ENCODE peak calls at places on chromosomes 13 and 19, in seven cellular contexts. M is HCT116, L is SK-N-SH, O is H1, C is K562, W is GM12878, B is HepG2. H is an unnamed sample.

GRCh38 chr19:1836458-1837221 is 11.6 kb downstream of the REXO1 start:
- DNase-seq in L (peak), C (peak), B (no peak), M (no peak), W (no peak), O (no peak), H (no peak)

GRCh38 chr19:1757468-1758230 is 4.3 kb downstream of the ONECUT3 start:
- DNase-seq in O (no peak), L (no peak), B (no peak), C (peak), W (no peak), M (no peak), H (no peak)

GRCh38 chr19:12365094-12365371 is 450 bp downstream of the ZNF442 start:
- DNase-seq in M (no peak), B (no peak), O (no peak), L (peak), C (no peak), W (no peak), H (peak)

GRCh38 chr19:9498183-9498902 is at the start of gene ZNF560:
- DNase-seq in M (no peak), O (no peak), W (no peak), L (peak), B (no peak), C (peak), H (no peak)

GRCh38 chr13:112774829-112775565 is 85.2 kb downstream of the ATP11A start:
- DNase-seq in L (no peak), O (no peak), B (no peak), M (no peak), C (no peak), W (no peak), H (no peak)

GRCh38 chr19:14056069-14056666 is 5.7 kb downstream of the PALM3 start:
- DNase-seq in O (no peak), B (no peak), L (no peak), W (no peak), C (no peak), M (no peak), H (no peak)

GRCh38 chr19:15829277-15829770 is 13.9 kb upstream of the OR10H1 start:
- DNase-seq in W (no peak), C (peak), O (no peak), B (no peak), M (no peak), L (no peak), H (no peak)

GRCh38 chr19:38658462-38659306 is 11.2 kb downstream of the ACTN4 start:
- DNase-seq in L (no peak), W (no peak), O (no peak), M (peak), B (peak), C (no peak), H (peak)

GRCh38 chr19:43331435-43332010 is 22.0 kb upstream of the CD177 start:
- DNase-seq in O (no peak), W (no peak), M (no peak), C (no peak), B (no peak), L (no peak), H (no peak)

GRCh38 chr13:99484405-99484981 is 16.8 kb upstream of the TM9SF2 start:
- DNase-seq in O (no peak), L (no peak), B (no peak), W (no peak), M (no peak), C (no peak), H (no peak)

GRCh38 chr19:40175820-40176219 is 15.4 kb upstream of the MAP3K10 start:
- DNase-seq in W (no peak), O (no peak), B (no peak), C (no peak), M (no peak), L (no peak), H (no peak)

GRCh38 chr13:68030152-68030809 is 800.1 kb upstream of the PCDH9 start:
- DNase-seq in M (no peak), O (no peak), W (peak), L (no peak), B (no peak), C (no peak), H (no peak)

GRCh38 chr19:30999726-31000125 is 349.5 kb downstream of the TSHZ3 start:
- DNase-seq in W (no peak), L (no peak), B (no peak), M (no peak), C (no peak), O (no peak), H (no peak)

GRCh38 chr13:21435710-21436151 is 23.4 kb downstream of the ZDHHC20 start:
- DNase-seq in B (peak), M (peak), O (no peak), C (peak), L (no peak), W (peak), H (peak)

DNA sequence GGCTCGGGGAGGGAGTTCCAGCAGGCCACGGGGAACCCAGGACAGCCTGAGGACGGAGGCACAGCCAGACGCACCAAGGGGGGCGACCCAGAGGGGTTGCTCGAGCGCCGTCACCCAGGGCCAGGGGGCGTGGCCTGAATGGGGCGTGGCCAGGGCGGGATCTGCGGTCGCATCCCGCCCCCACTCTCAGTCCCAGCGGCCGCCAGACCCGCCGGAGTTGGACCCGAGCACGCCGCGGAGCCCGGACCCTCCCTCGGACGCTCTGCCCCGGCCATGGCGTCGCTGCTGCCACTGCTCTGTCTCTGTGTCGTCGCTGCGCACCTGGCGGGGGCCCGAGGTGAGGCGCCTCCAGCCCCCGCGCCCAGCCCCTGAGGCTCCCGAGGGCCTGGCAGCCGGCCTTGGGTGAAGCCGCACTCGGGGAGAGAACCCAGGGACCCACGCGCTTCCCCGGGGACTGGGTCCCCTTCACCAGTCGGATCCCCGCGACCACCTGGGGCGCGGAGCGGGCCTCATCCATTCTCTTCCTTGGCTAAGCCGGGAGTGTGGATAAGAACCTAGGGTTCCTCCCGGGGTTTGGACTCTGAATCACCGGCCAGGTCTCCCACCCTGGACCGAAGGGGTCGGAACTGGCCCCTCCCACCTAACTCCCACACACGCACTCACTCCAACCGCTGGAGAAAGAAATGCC is at the start of gene CILP2:
- DNase-seq in L (peak), W (no peak), C (no peak), B (no peak), M (no peak), O (no peak), H (no peak)
- TF ChIP-seq JUND in L (no peak), W (no peak), C (no peak), B (no peak), M (no peak), O (no peak), H (no peak)

GRCh38 chr13:48505597-48506091 is 27.2 kb downstream of the RCBTB2 start:
- DNase-seq in L (no peak), M (no peak), B (no peak), C (no peak), O (no peak), W (peak), H (no peak)
- TF ChIP-seq JUND in L (no peak), M (no peak), B (no peak), C (no peak), O (no peak), W (no peak), H (no peak)

GRCh38 chr19:3176715-3177501 is 1.7 kb upstream of the S1PR4 start:
- DNase-seq in L (no peak), O (no peak), M (peak), B (no peak), W (no peak), C (peak), H (no peak)

GRCh38 chr19:3167533-3168272 is 10.9 kb upstream of the S1PR4 start:
- DNase-seq in B (no peak), W (no peak), M (no peak), O (no peak), L (no peak), C (no peak), H (no peak)

GRCh38 chr19:3175761-3176714 is 2.5 kb upstream of the S1PR4 start:
- DNase-seq in W (peak), O (no peak), B (no peak), L (no peak), C (no peak), M (peak), H (no peak)

DNA sequence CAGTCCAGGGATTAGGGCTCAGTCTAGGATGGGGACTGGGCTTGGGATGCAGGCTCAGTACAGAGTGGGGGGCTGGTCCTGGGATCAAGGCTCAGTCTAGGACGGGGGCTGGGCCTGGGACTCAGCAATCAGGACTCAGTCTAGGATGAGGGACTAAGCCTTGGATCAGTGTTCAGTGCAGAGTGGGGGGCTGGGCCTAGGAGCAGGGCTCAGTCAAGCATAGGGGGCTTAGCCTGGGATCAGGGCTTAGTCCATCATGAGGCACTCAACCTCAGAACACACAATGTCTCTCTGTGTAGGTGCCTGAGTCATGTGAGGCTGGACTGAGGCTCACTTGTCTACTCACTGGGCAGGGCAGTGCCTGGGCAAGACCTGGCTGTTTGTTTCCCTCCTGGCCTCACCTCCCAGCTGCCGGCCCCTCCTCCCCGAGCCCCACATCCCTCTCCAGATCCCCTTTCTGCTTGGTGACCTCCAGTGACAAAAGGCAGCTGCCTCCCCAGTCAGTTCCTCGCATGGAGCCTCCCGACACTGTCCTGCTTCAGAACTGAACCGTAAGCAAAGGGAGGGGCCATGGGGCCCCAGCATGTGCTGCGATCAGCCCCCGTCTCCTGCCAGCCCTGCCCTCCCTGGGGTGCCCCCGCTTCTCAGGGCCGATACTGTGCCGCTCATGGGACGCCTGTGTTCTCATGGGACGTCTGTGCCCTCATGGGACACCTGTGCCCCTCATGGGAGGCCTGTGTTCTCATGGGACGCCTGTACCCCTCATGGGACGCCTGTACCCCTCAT is 6.5 kb upstream of the S1PR4 start:
- DNase-seq in M (no peak), O (no peak), W (no peak), B (peak), L (no peak), C (no peak), H (no peak)
- TF ChIP-seq JUND in M (no peak), O (no peak), W (no peak), B (no peak), L (no peak), C (no peak), H (no peak)

GRCh38 chr13:25733696-25734435 is 317.9 kb downstream of the SHISA2 start:
- DNase-seq in M (no peak), B (no peak), W (no peak), L (no peak), O (no peak), C (no peak), H (peak)

GRCh38 chr13:25733061-25733491 is 318.7 kb downstream of the SHISA2 start:
- DNase-seq in M (no peak), L (no peak), W (no peak), O (no peak), C (no peak), B (no peak), H (no peak)

GRCh38 chr13:25731511-25731910 is 320.3 kb downstream of the SHISA2 start:
- DNase-seq in L (no peak), O (no peak), M (no peak), W (no peak), B (no peak), C (no peak), H (no peak)

GRCh38 chr13:25731037-25731436 is 320.8 kb downstream of the SHISA2 start:
- DNase-seq in W (no peak), B (no peak), M (no peak), L (no peak), O (no peak), C (no peak), H (no peak)

GRCh38 chr13:25732146-25732865 is 319.5 kb downstream of the SHISA2 start:
- DNase-seq in M (no peak), O (no peak), B (no peak), C (no peak), W (no peak), L (no peak), H (no peak)
- TF ChIP-seq JUND in M (no peak), O (no peak), B (no peak), C (no peak), W (no peak), L (no peak), H (no peak)

DNA sequence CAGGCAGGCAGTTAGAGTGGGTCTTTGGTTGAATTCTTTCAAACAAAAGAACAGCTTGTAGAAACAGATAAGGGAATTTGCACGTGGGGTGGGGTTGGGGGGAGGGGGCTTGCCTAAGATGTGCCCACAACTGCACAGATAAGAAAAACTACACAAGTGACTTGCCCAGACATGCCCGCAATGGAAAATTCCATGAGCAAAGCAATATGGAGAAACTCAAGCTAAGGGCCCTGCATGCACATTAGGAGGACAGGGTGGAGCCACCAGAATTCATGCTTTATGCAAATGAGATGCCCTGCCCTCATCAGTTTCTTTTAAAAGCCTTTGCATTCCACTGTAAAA is 755.6 kb upstream of the MIR17HG start:
- DNase-seq in O (no peak), B (peak), C (no peak), M (no peak), L (no peak), W (no peak), H (no peak)
- TF ChIP-seq JUND in O (no peak), B (no peak), C (no peak), M (no peak), L (no peak), W (no peak), H (no peak)

GRCh38 chr19:33535176-33535575 is 13.6 kb upstream of the PEPD start:
- DNase-seq in M (no peak), L (no peak), C (no peak), O (no peak), W (no peak), B (no peak), H (no peak)
- TF ChIP-seq JUND in M (no peak), L (no peak), C (no peak), O (no peak), W (no peak), B (no peak), H (no peak)

DNA sequence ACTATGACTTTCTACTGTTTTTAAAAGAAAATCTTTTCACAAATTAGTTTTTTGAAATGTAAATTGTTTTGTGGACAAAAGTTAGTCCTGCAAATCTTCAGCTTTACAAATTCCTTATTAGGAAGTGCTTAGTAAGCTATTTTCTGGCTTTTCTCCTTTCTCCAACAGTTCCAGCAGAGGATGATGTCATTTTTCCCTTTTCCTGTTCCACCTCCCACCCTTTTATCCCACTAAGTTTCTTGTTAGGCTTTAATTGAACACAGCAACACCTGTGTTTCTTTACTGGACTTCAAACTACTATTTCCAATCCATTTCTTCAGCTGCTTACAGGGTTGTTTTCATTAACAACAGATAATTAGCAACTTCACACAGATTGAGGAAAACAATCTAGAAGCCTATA is 389.2 kb downstream of the NDFIP2 start:
- DNase-seq in M (no peak), O (no peak), L (no peak), B (no peak), C (no peak), W (no peak), H (no peak)
- TF ChIP-seq JUND in M (no peak), O (peak), L (no peak), B (no peak), C (no peak), W (no peak), H (no peak)

GRCh38 chr13:87889241-87889640 is 218.1 kb downstream of the SLITRK5 start:
- DNase-seq in O (no peak), B (no peak), W (no peak), L (no peak), M (no peak), C (no peak), H (no peak)

GRCh38 chr13:87887459-87888123 is 216.4 kb downstream of the SLITRK5 start:
- DNase-seq in O (no peak), M (no peak), C (no peak), L (no peak), W (no peak), B (no peak), H (no peak)

DNA sequence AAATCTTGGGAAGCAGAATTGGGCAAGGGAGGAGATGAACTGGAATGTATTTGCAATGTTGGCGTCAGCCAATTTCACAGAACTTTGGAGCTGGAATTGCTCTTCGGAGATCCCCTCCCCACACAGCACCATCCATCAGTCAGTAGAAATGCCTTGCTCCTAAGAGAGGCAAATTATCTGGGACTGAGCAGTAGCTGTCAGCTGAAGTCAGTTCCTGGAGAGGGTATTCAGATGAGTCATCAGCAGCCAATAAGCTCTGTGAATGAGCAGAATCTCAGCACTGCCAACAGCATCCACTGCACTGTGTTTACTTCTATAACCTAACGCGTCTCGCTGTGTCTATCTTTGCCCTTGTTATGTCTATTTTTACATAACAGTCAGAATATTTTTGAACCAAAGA is 213.7 kb downstream of the SLITRK5 start:
- DNase-seq in C (no peak), O (peak), B (no peak), M (no peak), L (peak), W (no peak), H (peak)
- TF ChIP-seq JUND in C (no peak), O (peak), B (no peak), M (no peak), L (no peak), W (no peak), H (no peak)

GRCh38 chr19:53980553-53981407 is 10.7 kb upstream of the CACNG6 start:
- DNase-seq in C (peak), W (no peak), M (peak), L (peak), O (no peak), B (peak), H (peak)
- TF ChIP-seq JUND in C (peak), W (no peak), M (no peak), L (no peak), O (no peak), B (no peak), H (no peak)

GRCh38 chr19:52662631-52663030 is 24.5 kb upstream of the ZNF83 start:
- DNase-seq in M (peak), C (no peak), W (no peak), B (no peak), L (no peak), O (no peak), H (no peak)

GRCh38 chr19:52660981-52661380 is 22.8 kb upstream of the ZNF83 start:
- DNase-seq in W (no peak), B (no peak), C (no peak), M (no peak), O (no peak), L (no peak), H (no peak)

GRCh38 chr19:52659013-52659412 is 20.9 kb upstream of the ZNF83 start:
- DNase-seq in O (no peak), M (no peak), B (no peak), L (no peak), W (no peak), C (no peak), H (no peak)

GRCh38 chr19:52653161-52653560 is 15.0 kb upstream of the ZNF83 start:
- DNase-seq in W (no peak), B (no peak), M (no peak), C (no peak), L (no peak), O (no peak), H (no peak)

DNA sequence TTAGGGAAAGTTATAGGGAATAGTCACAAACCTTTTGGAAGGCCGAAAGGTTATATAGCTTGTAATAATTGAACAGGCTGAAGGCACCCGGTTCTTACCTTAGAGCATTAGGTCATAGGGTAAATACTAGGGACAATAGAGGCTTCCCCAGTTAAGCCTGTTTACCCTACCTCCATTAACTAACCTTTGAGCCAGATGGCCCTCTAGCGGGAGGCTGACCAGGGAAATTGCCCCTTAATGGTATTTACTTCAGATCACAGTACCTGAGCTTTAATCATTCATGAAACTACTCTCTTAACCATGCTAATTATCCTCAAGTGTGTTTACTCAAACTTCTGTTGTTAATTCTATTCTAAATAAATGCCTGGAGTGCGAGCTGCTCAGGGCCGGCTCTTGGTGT is 20.4 kb upstream of the ZNF83 start:
- DNase-seq in M (no peak), C (no peak), W (no peak), O (no peak), B (peak), L (no peak), H (no peak)
- TF ChIP-seq JUND in M (no peak), C (no peak), W (no peak), O (no peak), B (no peak), L (no peak), H (no peak)

H was measured in T47D.